ENCODE peak calls at places on chromosome 3, in seven cellular contexts. Q, A, O, I, T, Z and U are unnamed samples.

GRCh38 chr3:165195628-165196576 is at the start of gene SLITRK3:
- DNase-seq in Q (no peak), A (no peak), O (peak; percentile 52), I (no peak), T (no peak), Z (no peak), U (no peak)

GRCh38 chr3:49017978-49018706 is at the start of gene DALRD3:
- DNase-seq in Q (peak; percentile 74), A (peak; percentile 68), O (peak; percentile 85), I (peak; percentile 74), T (peak; percentile 65), Z (peak; percentile 70), U (peak; percentile 72)

GRCh38 chr3:17149744-17150143 is 265.0 kb downstream of the PLCL2 start:
- DNase-seq in Q (no peak), A (no peak), O (no peak), I (no peak), T (no peak), Z (no peak), U (no peak)

GRCh38 chr3:151135548-151136337 is 50.3 kb downstream of the MED12L start:
- DNase-seq in Q (no peak), A (no peak), O (peak; percentile 82), I (peak; percentile 63), T (peak; percentile 66), Z (peak; percentile 33), U (peak; percentile 38)

GRCh38 chr3:143574933-143575332 is 273.3 kb downstream of the SLC9A9 start:
- DNase-seq in Q (no peak), A (no peak), O (no peak), I (no peak), T (no peak), Z (no peak), U (no peak)

GRCh38 chr3:37680393-37680792 is 181.3 kb upstream of the CTDSPL start:
- DNase-seq in Q (no peak), A (no peak), O (no peak), I (no peak), T (no peak), Z (no peak), U (no peak)

GRCh38 chr3:10764314-10765051 is 51.5 kb upstream of the SLC6A11 start:
- DNase-seq in Q (no peak), A (no peak), O (no peak), I (no peak), T (no peak), Z (no peak), U (no peak)

GRCh38 chr3:151210676-151211381 is 7.8 kb upstream of the GPR171 start:
- DNase-seq in Q (no peak), A (no peak), O (no peak), I (no peak), T (no peak), Z (no peak), U (no peak)

GRCh38 chr3:30342319-30343060 is 263.9 kb upstream of the TGFBR2 start:
- DNase-seq in Q (no peak), A (peak; percentile 94), O (no peak), I (no peak), T (no peak), Z (no peak), U (no peak)

GRCh38 chr3:50454671-50455070 is 48.8 kb downstream of the CACNA2D2 start:
- DNase-seq in Q (no peak), A (no peak), O (no peak), I (no peak), T (no peak), Z (no peak), U (no peak)

GRCh38 chr3:101816215-101817149 is 32.8 kb upstream of the NFKBIZ start:
- DNase-seq in Q (no peak), A (peak; percentile 30), O (no peak), I (no peak), T (no peak), Z (no peak), U (no peak)

GRCh38 chr3:64209866-64210609 is 15.2 kb downstream of the PRICKLE2 start:
- DNase-seq in Q (peak; percentile 73), A (peak; percentile 100), O (peak; percentile 67), I (no peak), T (peak; percentile 27), Z (no peak), U (peak; percentile 54)

GRCh38 chr3:132253262-132253878 is 63.8 kb upstream of the ACP3 start:
- DNase-seq in Q (no peak), A (peak; percentile 63), O (no peak), I (no peak), T (no peak), Z (peak; percentile 5), U (peak; percentile 43)

GRCh38 chr3:109731639-109732473 is 394.5 kb upstream of the DPPA4 start:
- DNase-seq in Q (no peak), A (peak; percentile 51), O (no peak), I (peak; percentile 64), T (peak; percentile 53), Z (peak; percentile 62), U (peak; percentile 45)

GRCh38 chr3:170469151-170470062 is 50.7 kb downstream of the CLDN11 start:
- DNase-seq in Q (no peak), A (no peak), O (no peak), I (no peak), T (no peak), Z (no peak), U (no peak)

GRCh38 chr3:52041118-52041847 is 15.1 kb downstream of the DUSP7 start:
- DNase-seq in Q (no peak), A (no peak), O (no peak), I (no peak), T (no peak), Z (no peak), U (no peak)

DNA sequence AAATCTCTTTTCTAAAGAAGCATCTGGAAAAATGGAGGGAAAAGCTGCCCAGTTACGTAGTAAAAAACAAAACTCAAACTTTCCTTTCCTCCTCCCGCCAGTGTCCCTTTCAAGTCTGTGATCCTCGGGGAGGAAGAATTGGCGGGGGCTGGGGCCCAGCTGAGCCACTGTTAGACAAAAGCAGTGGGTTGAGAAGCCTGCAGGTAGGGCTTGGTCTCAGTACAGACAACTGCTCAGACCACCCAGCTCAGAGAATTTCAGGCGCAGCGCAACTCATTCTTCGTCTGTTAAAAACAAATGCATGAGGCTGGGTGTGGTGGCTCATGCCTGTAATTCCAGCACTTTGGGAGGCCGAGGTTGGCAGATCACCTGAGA is 117.1 kb downstream of the MYLK start:
- DNase-seq in Q (no peak), A (no peak), O (no peak), I (no peak), T (no peak), Z (no peak), U (no peak)
- H3K27ac ChIP-seq in Q (no peak overlapping the region), A (no peak overlapping the region), O (no peak overlapping the region), I (no peak overlapping the region), T (no peak overlapping the region), Z (no peak overlapping the region), U (no peak overlapping the region)

DNA sequence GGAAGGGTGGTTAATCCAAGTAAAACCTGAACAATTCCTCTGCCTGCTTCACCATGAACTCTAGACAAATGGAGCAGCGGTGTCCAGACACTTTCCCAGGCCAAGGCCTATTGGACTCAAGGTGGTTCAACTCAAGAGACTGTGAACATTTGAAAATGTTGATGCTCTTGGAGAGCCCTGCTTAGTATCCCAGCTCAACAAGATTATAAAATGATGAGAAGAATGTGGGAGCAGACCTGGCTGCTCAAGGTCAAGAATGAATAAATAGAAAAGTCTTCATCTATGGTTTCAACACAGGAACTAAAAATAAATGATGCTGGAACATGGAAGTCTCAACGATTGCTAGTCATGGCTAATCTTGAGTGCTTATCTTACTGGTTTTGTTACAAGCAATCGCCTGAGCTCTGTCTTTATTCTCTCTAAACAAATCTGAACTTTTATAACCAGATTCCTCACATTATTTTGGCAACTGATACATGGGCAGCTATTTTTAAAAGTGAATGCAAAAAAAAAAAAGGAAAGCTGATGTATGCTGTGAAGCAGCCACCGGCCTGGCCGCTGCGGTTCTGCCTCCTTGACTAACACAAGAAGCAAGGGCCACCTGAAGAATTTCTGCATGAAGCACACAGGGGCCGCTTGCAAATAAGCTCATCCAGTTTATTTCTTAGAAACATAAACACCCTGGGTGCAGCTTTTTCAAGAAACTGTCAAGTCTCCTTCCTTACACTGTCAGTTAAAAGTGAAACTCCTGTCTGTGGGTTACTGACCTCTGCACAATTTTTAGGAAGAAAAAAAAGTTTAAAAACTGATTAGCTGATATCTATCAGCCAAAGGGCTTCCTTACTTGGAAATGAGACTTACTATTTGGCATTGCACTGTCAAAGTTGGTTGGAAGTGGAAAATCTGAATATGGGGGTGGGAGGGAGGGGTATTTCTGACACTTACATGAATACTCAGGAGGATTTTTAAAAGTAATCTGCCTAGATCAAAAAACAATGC is 120.1 kb upstream of the ARHGEF3 start:
- DNase-seq in Q (no peak), A (peak; percentile 61), O (no peak), I (no peak), T (no peak), Z (peak; percentile 24), U (no peak)
- H3K4me1 ChIP-seq in Q (peaks cover 3% of the 10 kb centered on the region), A (peaks cover 72% of the 10 kb centered on the region), O (peaks cover 35% of the 10 kb centered on the region), I (peaks cover 88% of the 10 kb centered on the region), T (peaks cover 21% of the 10 kb centered on the region), Z (peaks cover 97% of the 10 kb centered on the region), U (no peaks in the 10 kb centered on the region)

GRCh38 chr3:128098234-128098633 is 25.4 kb downstream of the RUVBL1 start:
- DNase-seq in Q (no peak), A (no peak), O (no peak), I (no peak), T (no peak), Z (no peak), U (no peak)

GRCh38 chr3:128094295-128095151 is 29.1 kb downstream of the RUVBL1 start:
- DNase-seq in Q (no peak), A (peak; percentile 58), O (no peak), I (no peak), T (no peak), Z (no peak), U (no peak)

GRCh38 chr3:128091586-128091985 is 32.0 kb downstream of the RUVBL1 start:
- DNase-seq in Q (no peak), A (no peak), O (no peak), I (no peak), T (no peak), Z (no peak), U (no peak)

GRCh38 chr3:128100126-128100525 is 23.5 kb downstream of the RUVBL1 start:
- DNase-seq in Q (no peak), A (peak; percentile 52), O (no peak), I (no peak), T (no peak), Z (no peak), U (no peak)

GRCh38 chr3:128095222-128095703 is 28.3 kb downstream of the RUVBL1 start:
- DNase-seq in Q (peak; percentile 72), A (peak; percentile 83), O (peak; percentile 87), I (peak; percentile 83), T (peak; percentile 88), Z (peak; percentile 80), U (peak; percentile 89)
- H3K27ac ChIP-seq in Q (no peak overlapping the region), A (peak overlapping the region; percentile 30), O (no peak overlapping the region), I (no peak overlapping the region), T (no peak overlapping the region), Z (no peak overlapping the region), U (no peak overlapping the region)

DNA sequence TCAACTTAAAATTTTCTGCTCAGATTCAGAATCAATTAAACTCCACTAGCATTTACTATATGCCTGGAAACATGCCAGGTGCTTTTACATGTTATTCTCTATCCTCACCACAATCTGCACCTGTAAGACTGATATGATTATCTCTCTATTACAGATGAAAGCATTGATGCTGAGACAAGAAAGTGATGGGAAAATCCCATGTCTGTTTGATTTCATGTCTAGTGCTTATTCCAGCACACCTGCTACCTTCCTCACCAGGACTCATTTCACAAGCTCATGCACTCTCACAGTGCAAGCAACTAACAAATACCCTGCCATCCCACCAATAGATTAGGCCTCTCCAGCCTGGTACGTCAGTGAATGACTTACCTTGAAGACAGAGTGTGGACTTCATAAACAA is 25.0 kb upstream of the BCL6 start:
- DNase-seq in Q (no peak), A (no peak), O (no peak), I (no peak), T (no peak), Z (peak; percentile 44), U (no peak)
- H3K4me1 ChIP-seq in Q (no peaks in the 10 kb centered on the region), A (peaks cover 5% of the 10 kb centered on the region), O (no peaks in the 10 kb centered on the region), I (peaks cover 15% of the 10 kb centered on the region), T (no peaks in the 10 kb centered on the region), Z (peaks cover 26% of the 10 kb centered on the region), U (no peaks in the 10 kb centered on the region)